ENCODE peak calls at places on chromosomes 1 and 21, in four cellular contexts. W, A, S and R are unnamed samples. For H3K36me3, the result is how much of the 10 kb centered on the place peaks cover.

GRCh38 chr1:55443175-55443933 is 228.2 kb upstream of the USP24 start:
- DNase-seq in W (peak), A (peak), S (peak), R (no peak)

GRCh38 chr1:66778969-66779368 is 22.1 kb downstream of the INSL5 start:
- DNase-seq in W (no peak), A (no peak), S (no peak), R (no peak)

GRCh38 chr1:53567458-53568250 is 108.5 kb downstream of the DMRTB1 start:
- DNase-seq in W (no peak), A (no peak), S (peak), R (no peak)

GRCh38 chr1:205476648-205477047 is 20.8 kb upstream of the BLACAT1 start:
- DNase-seq in W (no peak), A (no peak), S (no peak), R (no peak)

GRCh38 chr1:48036693-48037386 is 39.7 kb upstream of the TRABD2B start:
- DNase-seq in W (no peak), A (no peak), S (peak), R (peak)

GRCh38 chr1:182716740-182717720 is 32.6 kb upstream of the RGS8 start:
- DNase-seq in W (no peak), A (no peak), S (no peak), R (no peak)

GRCh38 chr1:8259498-8260290 is 58.2 kb upstream of the SLC45A1 start:
- DNase-seq in W (peak), A (no peak), S (peak), R (no peak)

GRCh38 chr1:5747428-5748285 is 244.6 kb downstream of the NPHP4 start:
- DNase-seq in W (no peak), A (no peak), S (no peak), R (no peak)

GRCh38 chr1:98817830-98818229 is 156.3 kb downstream of the SNX7 start:
- DNase-seq in W (no peak), A (no peak), S (no peak), R (no peak)

GRCh38 chr1:26282694-26283019 is 2.8 kb downstream of the SH3BGRL3 start:
- DNase-seq in W (no peak), A (no peak), S (peak), R (no peak)

GRCh38 chr1:48107516-48107915 is 110.3 kb upstream of the TRABD2B start:
- DNase-seq in W (no peak), A (no peak), S (no peak), R (no peak)

GRCh38 chr1:160189649-160190625 is at the start of gene CASQ1:
- DNase-seq in W (peak), A (peak), S (no peak), R (peak)

GRCh38 chr1:215776336-215776735 is 209.2 kb downstream of the KCTD3 start:
- DNase-seq in W (no peak), A (no peak), S (no peak), R (no peak)

GRCh38 chr1:203744008-203744972 is 20.7 kb upstream of the LAX1 start:
- DNase-seq in W (peak), A (peak), S (peak), R (no peak)

GRCh38 chr1:2642560-2643413 is 10.0 kb upstream of the MMEL1 start:
- DNase-seq in W (peak), A (peak), S (peak), R (peak)

GRCh38 chr1:203424861-203425667 is 50.5 kb upstream of the PRELP start:
- DNase-seq in W (peak), A (no peak), S (no peak), R (no peak)

GRCh38 chr1:227886503-227886961 is 61.2 kb downstream of the WNT9A start:
- DNase-seq in W (no peak), A (no peak), S (no peak), R (no peak)

GRCh38 chr1:244833734-244834595 is 1.5 kb upstream of the COX20 start:
- DNase-seq in W (peak), A (peak), S (peak), R (peak)

GRCh38 chr1:166911624-166912023 is 35.6 kb upstream of the TADA1 start:
- DNase-seq in W (no peak), A (no peak), S (no peak), R (no peak)

GRCh38 chr21:34970126-34970525 is 79.0 kb downstream of the RUNX1 start:
- DNase-seq in W (no peak), A (no peak), S (no peak), R (peak)

GRCh38 chr1:27026621-27027574 is 14.2 kb upstream of the TENT5B start:
- DNase-seq in W (peak), A (peak), S (no peak), R (peak)

GRCh38 chr1:29708818-29709710 is 472.7 kb downstream of the PTPRU start:
- DNase-seq in W (peak), A (no peak), S (no peak), R (no peak)

GRCh38 chr1:11795238-11795890 is 10.4 kb downstream of the MTHFR start:
- DNase-seq in W (no peak), A (no peak), S (peak), R (no peak)

GRCh38 chr1:8147922-8148321 is 121.8 kb upstream of the ERRFI1 start:
- DNase-seq in W (no peak), A (no peak), S (no peak), R (no peak)

GRCh38 chr1:20616468-20617156 is 16.6 kb upstream of the PINK1 start:
- DNase-seq in W (no peak), A (peak), S (no peak), R (no peak)

GRCh38 chr1:172239894-172240293 is 180.6 kb upstream of the C1orf105 start:
- DNase-seq in W (no peak), A (no peak), S (no peak), R (no peak)

GRCh38 chr1:20124451-20125057 is 5.2 kb upstream of the PLA2G2D start:
- DNase-seq in W (peak), A (no peak), S (peak), R (no peak)

GRCh38 chr1:246114369-246114768 is 392.7 kb downstream of the SMYD3 start:
- DNase-seq in W (no peak), A (no peak), S (no peak), R (no peak)

GRCh38 chr1:8562222-8562621 is 244.3 kb downstream of the SLC45A1 start:
- DNase-seq in W (no peak), A (no peak), S (no peak), R (no peak)

GRCh38 chr1:227437495-227438008 is 119.3 kb upstream of the CDC42BPA start:
- DNase-seq in W (peak), A (no peak), S (no peak), R (peak)

GRCh38 chr21:42350271-42350885 is 416 bp downstream of the TFF2 start:
- DNase-seq in W (no peak), A (no peak), S (no peak), R (no peak)

GRCh38 chr1:36492491-36492890 is 9.8 kb upstream of the CSF3R start:
- DNase-seq in W (no peak), A (no peak), S (no peak), R (no peak)

GRCh38 chr21:36429672-36430546 is 44.7 kb downstream of the CHAF1B start:
- DNase-seq in W (peak), A (peak), S (peak), R (peak)
- TF ChIP-seq CTCF in W (no peak), A (no peak), S (no peak), R (peak)

GRCh38 chr1:162230517-162230916 is 146.1 kb downstream of the SPATA46 start:
- DNase-seq in W (no peak), A (no peak), S (no peak), R (no peak)
- H3K27ac ChIP-seq in W (no peak), A (no peak), S (no peak), R (no peak)

DNA sequence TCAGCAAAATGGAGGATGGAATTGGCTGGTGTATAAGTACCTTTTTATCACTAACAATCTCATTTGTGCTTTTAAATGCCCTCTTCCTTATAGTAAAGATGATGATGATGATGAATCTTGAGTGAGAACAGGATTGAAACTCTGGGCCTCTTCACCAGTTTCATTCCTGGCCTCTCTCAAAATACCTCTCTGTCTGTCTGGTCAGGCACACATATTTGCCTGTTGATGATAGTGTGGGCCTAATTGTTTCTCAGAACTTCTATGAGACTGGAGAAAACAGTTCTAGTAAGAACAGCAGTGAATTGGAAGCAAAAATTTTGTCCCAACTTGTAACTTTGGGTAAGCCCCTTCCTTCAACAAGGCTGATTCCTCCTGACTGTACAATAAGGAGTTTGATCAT is 94.4 kb upstream of the RGS4 start:
- DNase-seq in W (no peak), A (no peak), S (no peak), R (no peak)
- H3K36me3 ChIP-seq in W (under half), A (under half), S (under half), R (under half)

GRCh38 chr1:200129480-200129879 is 102.0 kb downstream of the NR5A2 start:
- DNase-seq in W (no peak), A (no peak), S (no peak), R (no peak)

GRCh38 chr1:200128081-200128480 is 100.6 kb downstream of the NR5A2 start:
- DNase-seq in W (no peak), A (no peak), S (no peak), R (no peak)

GRCh38 chr1:200118779-200119505 is 91.4 kb downstream of the NR5A2 start:
- DNase-seq in W (no peak), A (no peak), S (no peak), R (no peak)

DNA sequence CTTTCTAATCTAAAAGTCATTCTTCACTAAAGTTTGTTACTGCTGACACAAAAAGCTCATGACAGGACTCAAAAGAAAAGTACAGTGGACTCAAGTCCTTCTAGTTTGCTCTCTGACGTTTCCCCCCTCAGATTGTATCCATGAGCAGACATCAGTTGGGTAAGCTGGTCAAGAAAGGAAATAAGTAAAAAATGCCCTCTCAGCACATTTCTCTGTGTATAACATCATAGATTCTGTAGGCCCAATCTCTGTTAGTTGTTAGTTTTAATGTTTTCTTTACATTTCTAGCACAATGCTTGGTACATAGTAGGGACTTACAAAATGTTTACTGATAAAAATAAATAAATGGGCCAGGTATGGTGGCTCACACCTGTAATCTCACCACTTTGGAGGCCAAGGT is 96.8 kb downstream of the NR5A2 start:
- DNase-seq in W (no peak), A (no peak), S (no peak), R (no peak)
- TF ChIP-seq CTCF in W (no peak), A (no peak), S (no peak), R (no peak)